ENCODE peak calls at places on chromosomes 13 and 19, in ten cellular contexts. F is astrocyte of the cerebellum; S is Ammon's horn; C is stomach; V is naive thymus-derived CD8-positive, alpha-beta T cell; I is omental fat pad; X is stimulated activated naive CD8-positive, alpha-beta T cell treated with anti-CD3 and anti-CD28 coated beads, Interleukin-15, Interleukin-2, amounts not matched to agents 100 U/mL and 50 U/mL, for 24 hours; D is sciatic nerve; E is stimulated activated CD8-positive, alpha-beta memory T cell treated with anti-CD3 and anti-CD28 coated beads, Interleukin-4, amount 100 ng/mL, for 1 hour; M is stimulated activated CD4-positive, alpha-beta T cell treated with anti-CD3 and anti-CD28 coated beads, Interleukin-15, amount 100 ng/mL, for 1 hour. L is an unnamed sample.

GRCh38 chr13:30735025-30735967 is at the start of gene ALOX5AP:
- DNase-seq in E (no peak), I (no peak), C (peak), M (no peak), X (peak), S (no peak), D (no peak), V (no peak), F (no peak), L (no peak)

GRCh38 chr19:33795370-33796163 is 1.1 kb upstream of the KCTD15 start:
- DNase-seq in X (peak), V (peak), D (peak), E (no peak), F (peak), M (peak), I (peak), S (peak), C (peak), L (peak)

GRCh38 chr13:44368062-44368591 is 5.5 kb upstream of the SERP2 start:
- DNase-seq in D (no peak), V (no peak), F (no peak), S (no peak), I (no peak), M (no peak), E (no peak), X (no peak), C (no peak), L (no peak)

GRCh38 chr13:94433055-94433947 is 46.2 kb downstream of the DCT start:
- DNase-seq in D (no peak), E (no peak), X (peak), C (no peak), F (no peak), M (no peak), V (no peak), S (no peak), I (no peak), L (no peak)

GRCh38 chr13:85675508-85675907 is 123.7 kb downstream of the SLITRK6 start:
- DNase-seq in C (no peak), S (no peak), M (no peak), I (no peak), E (no peak), V (no peak), F (no peak), D (no peak), X (no peak), L (no peak)

GRCh38 chr19:6312018-6312417 is 21.4 kb downstream of the ACER1 start:
- DNase-seq in I (no peak), E (no peak), F (no peak), M (no peak), D (no peak), C (no peak), S (no peak), V (no peak), X (no peak), L (no peak)

GRCh38 chr13:25528266-25528665 is 156.5 kb downstream of the ATP8A2 start:
- DNase-seq in V (no peak), D (no peak), M (no peak), C (no peak), F (no peak), X (no peak), I (no peak), S (no peak), E (no peak), L (no peak)

GRCh38 chr13:21670006-21670882 is 629 bp upstream of the FGF9 start:
- DNase-seq in S (peak), D (peak), F (no peak), I (no peak), M (peak), V (peak), E (no peak), C (peak), X (peak), L (peak)

GRCh38 chr19:57712222-57712621 is 3.2 kb upstream of the ZNF154 start:
- DNase-seq in D (no peak), C (no peak), E (no peak), X (no peak), V (no peak), S (no peak), I (no peak), F (no peak), M (no peak), L (no peak)

GRCh38 chr13:37295046-37295445 is 189.6 kb upstream of the CSNK1A1L start:
- DNase-seq in X (no peak), E (no peak), M (no peak), F (no peak), C (peak), V (no peak), I (no peak), D (no peak), S (no peak), L (no peak)

GRCh38 chr19:55467236-55468053 is 2.9 kb upstream of the C19orf85 start:
- DNase-seq in M (peak), X (peak), C (peak), E (no peak), D (peak), F (no peak), V (no peak), S (peak), I (peak), L (peak)

GRCh38 chr13:113599396-113599795 is 14.8 kb downstream of the TFDP1 start:
- DNase-seq in V (peak), S (no peak), D (peak), E (no peak), I (no peak), M (no peak), F (no peak), C (no peak), X (no peak), L (no peak)

GRCh38 chr19:11067356-11068113 is 21.7 kb upstream of the LDLR start:
- DNase-seq in F (no peak), C (no peak), S (no peak), I (no peak), E (no peak), D (no peak), V (no peak), M (no peak), X (no peak), L (no peak)

GRCh38 chr13:61600360-61601033 is 184.8 kb upstream of the PCDH20 start:
- DNase-seq in C (no peak), I (no peak), F (no peak), V (no peak), E (no peak), S (peak), X (no peak), M (no peak), D (no peak), L (no peak)

GRCh38 chr13:42396501-42396900 is 124.5 kb downstream of the AKAP11 start:
- DNase-seq in I (no peak), S (no peak), E (no peak), M (peak), C (no peak), V (no peak), F (no peak), D (no peak), X (peak), L (no peak)

GRCh38 chr19:10625003-10625761 is at the start of gene SLC44A2:
- DNase-seq in C (peak), S (peak), I (no peak), V (no peak), E (no peak), F (no peak), D (peak), M (no peak), X (no peak), L (no peak)

GRCh38 chr13:25171517-25172302 is at the start of gene AMER2:
- DNase-seq in S (peak), E (no peak), V (no peak), F (no peak), D (no peak), C (no peak), M (no peak), I (no peak), X (peak), L (no peak)

GRCh38 chr13:19962894-19963293 is 4.4 kb downstream of the ZMYM2 start:
- DNase-seq in X (no peak), E (no peak), D (no peak), C (no peak), M (no peak), I (no peak), F (no peak), V (no peak), S (no peak), L (no peak)

GRCh38 chr13:78762825-78763224 is 103.9 kb upstream of the OBI1 start:
- DNase-seq in M (no peak), X (no peak), I (no peak), F (no peak), D (no peak), S (no peak), C (no peak), V (no peak), E (no peak), L (no peak)

GRCh38 chr13:46731535-46731934 is 65.4 kb downstream of the ESD start:
- DNase-seq in M (no peak), C (no peak), V (no peak), D (no peak), S (no peak), E (no peak), X (no peak), F (no peak), I (no peak), L (no peak)

GRCh38 chr13:50224534-50224933 is 209.3 kb downstream of the KCNRG start:
- DNase-seq in I (no peak), X (no peak), C (no peak), D (no peak), M (no peak), S (no peak), F (no peak), E (no peak), V (no peak), L (no peak)

GRCh38 chr13:26664942-26665341 is 95.6 kb downstream of the GPR12 start:
- DNase-seq in E (no peak), F (no peak), I (no peak), C (no peak), V (no peak), X (no peak), D (no peak), S (peak), M (no peak), L (no peak)

GRCh38 chr13:109436055-109436622 is 350.2 kb downstream of the IRS2 start:
- DNase-seq in X (no peak), M (no peak), C (no peak), D (no peak), V (no peak), S (no peak), E (no peak), I (no peak), F (no peak), L (no peak)

GRCh38 chr13:21218351-21219043 is 42.0 kb downstream of the MRPL57 start:
- DNase-seq in C (no peak), V (no peak), X (no peak), S (no peak), I (no peak), D (no peak), E (no peak), M (no peak), F (no peak), L (no peak)

GRCh38 chr13:112684444-112684843 is 5.4 kb upstream of the ATP11A start:
- DNase-seq in E (no peak), M (no peak), I (no peak), C (no peak), V (no peak), D (no peak), F (no peak), X (no peak), S (no peak), L (no peak)

GRCh38 chr19:51771369-51771768 is 10.4 kb downstream of the FPR2 start:
- DNase-seq in M (no peak), D (no peak), S (peak), I (no peak), E (no peak), V (no peak), F (no peak), X (no peak), C (no peak), L (no peak)

GRCh38 chr19:15210323-15210774 is 9.6 kb upstream of the NOTCH3 start:
- DNase-seq in V (no peak), M (no peak), F (no peak), X (no peak), I (no peak), S (no peak), D (no peak), C (no peak), E (no peak), L (peak)

GRCh38 chr13:59441596-59442280 is 722.0 kb downstream of the DIAPH3 start:
- DNase-seq in S (no peak), D (no peak), E (no peak), X (no peak), M (no peak), C (no peak), V (no peak), F (no peak), I (no peak), L (no peak)

GRCh38 chr19:11373166-11373884 is 1.1 kb upstream of the SWSAP1 start:
- DNase-seq in S (peak), C (peak), V (no peak), M (no peak), D (no peak), I (no peak), E (no peak), F (no peak), X (no peak), L (no peak)

GRCh38 chr19:50252111-50252886 is 48.9 kb downstream of the MYH14 start:
- DNase-seq in V (no peak), D (no peak), E (no peak), C (no peak), M (peak), X (peak), I (no peak), F (no peak), S (peak), L (no peak)

GRCh38 chr13:47611664-47612288 is 389.3 kb downstream of the SUCLA2 start:
- DNase-seq in X (no peak), F (peak), M (no peak), S (no peak), I (no peak), C (no peak), E (no peak), V (no peak), D (no peak), L (no peak)

GRCh38 chr13:44816701-44817684 is 172.3 kb downstream of the NUFIP1 start:
- DNase-seq in X (no peak), S (no peak), M (no peak), V (no peak), I (no peak), F (no peak), C (no peak), D (no peak), E (no peak), L (no peak)

GRCh38 chr13:72258340-72258981 is 391.5 kb upstream of the DACH1 start:
- DNase-seq in C (no peak), D (no peak), F (no peak), M (no peak), I (no peak), S (no peak), E (no peak), X (no peak), V (no peak), L (no peak)

GRCh38 chr13:97359181-97360057 is 74.5 kb upstream of the RAP2A start:
- DNase-seq in X (peak), M (peak), V (peak), D (no peak), S (peak), F (peak), I (no peak), C (peak), E (no peak), L (no peak)

GRCh38 chr19:54138777-54139256 is 1.3 kb downstream of the CNOT3 start:
- DNase-seq in F (no peak), E (no peak), D (peak), I (no peak), V (no peak), M (no peak), S (no peak), C (no peak), X (peak), L (no peak)

GRCh38 chr19:54420383-54421168 is 5.3 kb downstream of the TTYH1 start:
- DNase-seq in F (no peak), E (no peak), I (no peak), D (peak), S (peak), V (no peak), M (no peak), X (no peak), C (no peak), L (no peak)

GRCh38 chr13:66402071-66402470 is 828.1 kb downstream of the PCDH9 start:
- DNase-seq in V (no peak), S (no peak), F (no peak), E (no peak), D (no peak), C (no peak), I (no peak), M (no peak), X (no peak), L (no peak)

GRCh38 chr13:49635599-49636433 is 7.5 kb downstream of the ARL11 start:
- DNase-seq in D (no peak), I (no peak), C (peak), M (no peak), E (peak), F (no peak), S (peak), V (peak), X (peak), L (no peak)

L was measured in T1000.